ENCODE peak calls at places on chromosome 15, in eight cellular contexts. One of them, this sample, is unnamed.

GRCh38 chr15:101176625-101177024 is 75.2 kb downstream of the CHSY1 start:
- DNase-seq in IMR-90: peak; percentile 75
- DNase-seq in chondrocyte: no peak
- DNase-seq in PC-3: no peak
- DNase-seq in dorsolateral prefrontal cortex: no peak
- DNase-seq in cardiac fibroblast: peak; percentile 91
- DNase-seq in neural crest cell: no peak
- DNase-seq in endothelial cell: no peak
- DNase-seq in this sample: no peak

GRCh38 chr15:84766461-84767005 is 18.1 kb downstream of the ZNF592 start:
- DNase-seq in IMR-90: no peak
- DNase-seq in chondrocyte: no peak
- DNase-seq in PC-3: peak; percentile 70
- DNase-seq in dorsolateral prefrontal cortex: no peak
- DNase-seq in cardiac fibroblast: no peak
- DNase-seq in neural crest cell: no peak
- DNase-seq in endothelial cell: no peak
- DNase-seq in this sample: no peak

GRCh38 chr15:29259233-29259632 is 10.4 kb downstream of the NSMCE3 start:
- DNase-seq in IMR-90: no peak
- DNase-seq in chondrocyte: no peak
- DNase-seq in PC-3: no peak
- DNase-seq in dorsolateral prefrontal cortex: no peak
- DNase-seq in cardiac fibroblast: no peak
- DNase-seq in neural crest cell: no peak
- DNase-seq in endothelial cell: no peak
- DNase-seq in this sample: no peak

GRCh38 chr15:89002830-89003229 is 85.4 kb upstream of the ABHD2 start:
- DNase-seq in IMR-90: no peak
- DNase-seq in chondrocyte: no peak
- DNase-seq in PC-3: no peak
- DNase-seq in dorsolateral prefrontal cortex: no peak
- DNase-seq in cardiac fibroblast: no peak
- DNase-seq in neural crest cell: no peak
- DNase-seq in endothelial cell: no peak
- DNase-seq in this sample: no peak

GRCh38 chr15:94293411-94294402 is 62.3 kb downstream of the MCTP2 start:
- DNase-seq in IMR-90: peak; percentile 28
- DNase-seq in chondrocyte: no peak
- DNase-seq in PC-3: no peak
- DNase-seq in dorsolateral prefrontal cortex: no peak
- DNase-seq in cardiac fibroblast: no peak
- DNase-seq in neural crest cell: no peak
- DNase-seq in endothelial cell: no peak
- DNase-seq in this sample: no peak

GRCh38 chr15:50380089-50380488 is 25.1 kb upstream of the GABPB1 start:
- DNase-seq in IMR-90: peak; percentile 36
- DNase-seq in chondrocyte: no peak
- DNase-seq in PC-3: no peak
- DNase-seq in dorsolateral prefrontal cortex: no peak
- DNase-seq in cardiac fibroblast: peak; percentile 55
- DNase-seq in neural crest cell: no peak
- DNase-seq in endothelial cell: no peak
- DNase-seq in this sample: no peak

GRCh38 chr15:44102675-44103254 is 92.3 kb downstream of the FRMD5 start:
- DNase-seq in IMR-90: peak; percentile 99
- DNase-seq in chondrocyte: no peak
- DNase-seq in PC-3: peak; percentile 99
- DNase-seq in dorsolateral prefrontal cortex: peak; percentile 53
- DNase-seq in cardiac fibroblast: peak; percentile 99
- DNase-seq in neural crest cell: peak; percentile 3
- DNase-seq in endothelial cell: no peak
- DNase-seq in this sample: no peak

GRCh38 chr15:66789029-66790025 is 87.3 kb downstream of the SMAD6 start:
- DNase-seq in IMR-90: peak; percentile 81
- DNase-seq in chondrocyte: no peak
- DNase-seq in PC-3: peak; percentile 61
- DNase-seq in dorsolateral prefrontal cortex: no peak
- DNase-seq in cardiac fibroblast: peak; percentile 74
- DNase-seq in neural crest cell: no peak
- DNase-seq in endothelial cell: no peak
- DNase-seq in this sample: no peak

GRCh38 chr15:69976366-69976994 is 121.2 kb downstream of the TLE3 start:
- DNase-seq in IMR-90: peak; percentile 41
- DNase-seq in chondrocyte: no peak
- DNase-seq in PC-3: peak; percentile 69
- DNase-seq in dorsolateral prefrontal cortex: no peak
- DNase-seq in cardiac fibroblast: peak; percentile 58
- DNase-seq in neural crest cell: peak; percentile 65
- DNase-seq in endothelial cell: peak; percentile 69
- DNase-seq in this sample: no peak

GRCh38 chr15:82047493-82048446 is 2.0 kb upstream of the MEX3B start:
- DNase-seq in IMR-90: peak; percentile 32
- DNase-seq in chondrocyte: peak; percentile 89
- DNase-seq in PC-3: no peak
- DNase-seq in dorsolateral prefrontal cortex: no peak
- DNase-seq in cardiac fibroblast: peak; percentile 43
- DNase-seq in neural crest cell: no peak
- DNase-seq in endothelial cell: peak; percentile 49
- DNase-seq in this sample: no peak

GRCh38 chr15:41872166-41872747 is 21.6 kb downstream of the SPTBN5 start:
- DNase-seq in IMR-90: no peak
- DNase-seq in chondrocyte: no peak
- DNase-seq in PC-3: peak; percentile 36
- DNase-seq in dorsolateral prefrontal cortex: no peak
- DNase-seq in cardiac fibroblast: no peak
- DNase-seq in neural crest cell: no peak
- DNase-seq in endothelial cell: no peak
- DNase-seq in this sample: no peak

GRCh38 chr15:90560229-90560771 is 30.6 kb downstream of the CRTC3 start:
- DNase-seq in IMR-90: peak; percentile 96
- DNase-seq in chondrocyte: no peak
- DNase-seq in PC-3: no peak
- DNase-seq in dorsolateral prefrontal cortex: no peak
- DNase-seq in cardiac fibroblast: peak; percentile 95
- DNase-seq in neural crest cell: no peak
- DNase-seq in endothelial cell: no peak
- DNase-seq in this sample: no peak

GRCh38 chr15:70258369-70259029 is 160.8 kb upstream of the TLE3 start:
- DNase-seq in IMR-90: no peak
- DNase-seq in chondrocyte: peak; percentile 91
- DNase-seq in PC-3: no peak
- DNase-seq in dorsolateral prefrontal cortex: no peak
- DNase-seq in cardiac fibroblast: no peak
- DNase-seq in neural crest cell: no peak
- DNase-seq in endothelial cell: no peak
- DNase-seq in this sample: no peak

GRCh38 chr15:85837011-85837433 is 42.3 kb upstream of the KLHL25 start:
- DNase-seq in IMR-90: no peak
- DNase-seq in chondrocyte: no peak
- DNase-seq in PC-3: peak; percentile 79
- DNase-seq in dorsolateral prefrontal cortex: no peak
- DNase-seq in cardiac fibroblast: peak; percentile 5
- DNase-seq in neural crest cell: no peak
- DNase-seq in endothelial cell: no peak
- DNase-seq in this sample: no peak

GRCh38 chr15:82646250-82647044 is 716 bp downstream of the CPEB1 start:
- DNase-seq in IMR-90: no peak
- DNase-seq in chondrocyte: no peak
- DNase-seq in PC-3: no peak
- DNase-seq in dorsolateral prefrontal cortex: no peak
- DNase-seq in cardiac fibroblast: no peak
- DNase-seq in neural crest cell: no peak
- DNase-seq in endothelial cell: no peak
- DNase-seq in this sample: no peak

GRCh38 chr15:90381515-90381914 is 6.5 kb upstream of the IQGAP1 start:
- DNase-seq in IMR-90: no peak
- DNase-seq in chondrocyte: no peak
- DNase-seq in PC-3: no peak
- DNase-seq in dorsolateral prefrontal cortex: no peak
- DNase-seq in cardiac fibroblast: no peak
- DNase-seq in neural crest cell: no peak
- DNase-seq in endothelial cell: no peak
- DNase-seq in this sample: no peak

GRCh38 chr15:101625980-101626379 is 26.2 kb downstream of the TM2D3 start:
- DNase-seq in IMR-90: peak; percentile 25
- DNase-seq in chondrocyte: no peak
- DNase-seq in PC-3: no peak
- DNase-seq in dorsolateral prefrontal cortex: no peak
- DNase-seq in cardiac fibroblast: peak; percentile 50
- DNase-seq in neural crest cell: no peak
- DNase-seq in endothelial cell: no peak
- DNase-seq in this sample: no peak

GRCh38 chr15:59501531-59502113 is 63.6 kb downstream of the FAM81A start:
- DNase-seq in IMR-90: peak; percentile 55
- DNase-seq in chondrocyte: no peak
- DNase-seq in PC-3: peak; percentile 91
- DNase-seq in dorsolateral prefrontal cortex: no peak
- DNase-seq in cardiac fibroblast: peak; percentile 82
- DNase-seq in neural crest cell: peak; percentile 48
- DNase-seq in endothelial cell: peak; percentile 68
- DNase-seq in this sample: no peak

GRCh38 chr15:50281427-50281826 is 15.9 kb upstream of the HDC start:
- DNase-seq in IMR-90: no peak
- DNase-seq in chondrocyte: no peak
- DNase-seq in PC-3: no peak
- DNase-seq in dorsolateral prefrontal cortex: no peak
- DNase-seq in cardiac fibroblast: no peak
- DNase-seq in neural crest cell: no peak
- DNase-seq in endothelial cell: no peak
- DNase-seq in this sample: no peak

DNA sequence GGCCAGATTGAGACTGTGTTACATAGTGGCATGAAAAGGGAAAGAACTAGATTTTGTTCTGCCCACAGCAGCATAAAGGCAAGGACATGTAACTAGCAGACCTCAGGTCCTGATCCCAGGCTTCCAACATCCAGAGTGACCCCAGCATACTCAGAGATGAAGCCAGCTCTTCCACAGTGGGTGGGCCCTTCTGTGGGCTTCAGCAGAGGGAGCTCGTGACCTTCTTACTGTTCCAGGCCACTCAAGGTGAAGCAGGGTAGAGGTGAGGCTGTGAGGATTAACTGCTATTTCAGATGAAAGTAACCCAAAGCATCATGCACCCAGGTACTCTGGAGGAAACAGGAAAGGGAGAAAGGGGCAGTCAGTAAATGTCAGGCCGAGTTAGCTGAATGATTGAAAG is 905 bp upstream of the SLC24A1 start:
- DNase-seq in IMR-90: no peak
- DNase-seq in chondrocyte: no peak
- DNase-seq in PC-3: no peak
- DNase-seq in dorsolateral prefrontal cortex: no peak
- DNase-seq in cardiac fibroblast: no peak
- DNase-seq in neural crest cell: no peak
- DNase-seq in endothelial cell: no peak
- DNase-seq in this sample: no peak
- TF ChIP-seq CTCF in IMR-90: no peak
- TF ChIP-seq CTCF in chondrocyte: no peak
- TF ChIP-seq CTCF in PC-3: no peak
- TF ChIP-seq CTCF in dorsolateral prefrontal cortex: no peak
- TF ChIP-seq CTCF in cardiac fibroblast: no peak
- TF ChIP-seq CTCF in neural crest cell: no peak
- TF ChIP-seq CTCF in endothelial cell: no peak
- TF ChIP-seq CTCF in this sample: no peak

DNA sequence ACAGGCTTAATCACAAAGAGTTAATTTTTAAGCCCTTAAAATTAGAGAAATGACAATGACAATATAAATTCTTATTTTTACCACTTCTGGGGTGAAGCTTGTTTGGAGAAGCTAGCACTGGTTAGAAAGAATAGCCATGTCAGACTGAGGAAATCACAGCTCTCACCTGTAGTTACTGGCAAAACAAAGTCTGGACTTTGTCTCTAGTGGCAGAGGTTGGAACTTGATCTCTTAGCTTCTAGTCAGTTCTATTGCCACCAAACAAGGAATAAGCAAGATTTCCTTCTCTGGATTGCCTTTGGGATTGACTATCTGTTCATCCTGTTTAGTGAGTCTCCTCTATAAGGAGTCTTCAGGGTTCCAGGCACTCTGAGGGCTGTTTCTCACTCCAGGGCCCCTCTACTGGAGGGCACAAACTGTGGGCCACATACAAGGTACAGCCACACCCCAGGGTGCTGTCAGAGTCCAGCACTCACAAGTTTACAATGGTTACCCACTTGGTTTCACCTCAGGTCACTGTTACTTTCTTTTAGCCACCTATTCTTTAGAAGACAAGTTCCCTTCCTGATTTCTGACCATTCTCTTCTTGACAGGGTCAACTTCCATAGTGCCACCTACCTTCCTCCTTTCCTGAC is 426.6 kb upstream of the THBS1 start:
- DNase-seq in IMR-90: no peak
- DNase-seq in chondrocyte: no peak
- DNase-seq in PC-3: peak; percentile 45
- DNase-seq in dorsolateral prefrontal cortex: no peak
- DNase-seq in cardiac fibroblast: no peak
- DNase-seq in neural crest cell: no peak
- DNase-seq in endothelial cell: no peak
- DNase-seq in this sample: no peak
- TF ChIP-seq CTCF in IMR-90: peak; percentile 10
- TF ChIP-seq CTCF in chondrocyte: peak; percentile 41
- TF ChIP-seq CTCF in PC-3: peak; percentile 43
- TF ChIP-seq CTCF in dorsolateral prefrontal cortex: no peak
- TF ChIP-seq CTCF in cardiac fibroblast: peak; percentile 35
- TF ChIP-seq CTCF in neural crest cell: peak; percentile 50
- TF ChIP-seq CTCF in endothelial cell: peak; percentile 26
- TF ChIP-seq CTCF in this sample: no peak

DNA sequence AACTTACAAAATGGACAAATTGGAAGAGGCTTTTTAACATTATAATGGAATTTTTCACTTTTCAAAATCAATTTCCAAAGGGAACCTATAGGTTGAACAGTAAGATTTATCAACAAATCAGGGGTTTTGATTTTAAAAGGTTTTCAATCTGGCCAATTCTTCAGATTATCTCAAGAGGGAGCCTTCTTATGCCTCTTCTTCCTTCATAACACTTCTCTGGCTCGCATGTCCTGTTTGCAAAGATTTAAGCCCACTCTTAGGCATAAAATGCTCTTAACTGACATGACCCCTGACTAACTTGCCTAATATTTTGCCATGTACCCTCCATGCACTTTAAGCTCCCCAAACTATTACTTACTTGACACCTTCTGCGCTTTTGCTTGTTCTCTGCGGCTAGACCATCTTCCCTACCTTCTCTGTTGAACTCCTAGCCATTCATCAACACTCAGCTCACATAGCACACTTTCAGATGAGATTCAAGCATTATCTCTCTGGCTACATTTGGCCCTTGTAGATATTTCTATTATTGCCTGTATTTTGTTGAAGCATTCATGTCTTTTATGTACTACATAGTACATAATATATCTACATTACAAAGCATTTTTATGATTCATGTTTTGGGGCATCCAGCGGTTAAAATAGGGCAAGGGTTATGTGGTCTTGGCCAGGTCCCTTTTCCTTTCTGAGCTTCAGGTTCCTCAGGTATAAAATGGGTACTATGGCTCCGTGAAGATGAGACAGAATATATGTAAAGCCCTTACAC is 1.0 kb upstream of the ARIH1 start:
- DNase-seq in IMR-90: peak; percentile 53
- DNase-seq in chondrocyte: no peak
- DNase-seq in PC-3: no peak
- DNase-seq in dorsolateral prefrontal cortex: no peak
- DNase-seq in cardiac fibroblast: peak; percentile 54
- DNase-seq in neural crest cell: no peak
- DNase-seq in endothelial cell: no peak
- DNase-seq in this sample: no peak
- TF ChIP-seq CTCF in IMR-90: peak; percentile 46
- TF ChIP-seq CTCF in chondrocyte: peak; percentile 54
- TF ChIP-seq CTCF in PC-3: no peak
- TF ChIP-seq CTCF in dorsolateral prefrontal cortex: no peak
- TF ChIP-seq CTCF in cardiac fibroblast: peak; percentile 25
- TF ChIP-seq CTCF in neural crest cell: peak; percentile 31
- TF ChIP-seq CTCF in endothelial cell: no peak
- TF ChIP-seq CTCF in this sample: no peak

GRCh38 chr15:64979252-64979710 is 10.4 kb downstream of the SPG21 start:
- DNase-seq in IMR-90: no peak
- DNase-seq in chondrocyte: no peak
- DNase-seq in PC-3: no peak
- DNase-seq in dorsolateral prefrontal cortex: no peak
- DNase-seq in cardiac fibroblast: no peak
- DNase-seq in neural crest cell: no peak
- DNase-seq in endothelial cell: no peak
- DNase-seq in this sample: no peak
- TF ChIP-seq CTCF in IMR-90: no peak
- TF ChIP-seq CTCF in chondrocyte: no peak
- TF ChIP-seq CTCF in PC-3: no peak
- TF ChIP-seq CTCF in dorsolateral prefrontal cortex: no peak
- TF ChIP-seq CTCF in cardiac fibroblast: no peak
- TF ChIP-seq CTCF in neural crest cell: no peak
- TF ChIP-seq CTCF in endothelial cell: no peak
- TF ChIP-seq CTCF in this sample: no peak